ENCODE peak calls at places on chromosomes 6 and 20, in ten cellular contexts. R is cardiac muscle cell, T is stomach, L is fibroblast of lung, Q is choroid plexus epithelial cell, S is mesothelial cell of epicardium, Z is heart left ventricle, B is GM20000, J is neural crest cell, N is astrocyte. Y is an unnamed sample.

GRCh38 chr6:14095444-14095843 is 22.1 kb upstream of the CD83 start:
- DNase-seq in R (no peak), T (no peak), L (no peak), Q (no peak), S (no peak), Z (no peak), B (no peak), J (no peak), N (no peak), Y (no peak)

GRCh38 chr6:71419217-71419953 is 130.8 kb downstream of the OGFRL1 start:
- DNase-seq in R (no peak), T (no peak), L (no peak), Q (no peak), S (no peak), Z (peak; percentile 30), B (no peak), J (peak; percentile 17), N (no peak), Y (peak; percentile 71)

GRCh38 chr6:160102956-160103824 is 18.4 kb upstream of the SLC22A1 start:
- DNase-seq in R (peak; percentile 37), T (no peak), L (peak; percentile 21), Q (peak; percentile 51), S (no peak), Z (no peak), B (peak; percentile 53), J (peak; percentile 8), N (no peak), Y (no peak)

GRCh38 chr6:53330137-53330536 is 18.6 kb downstream of the ELOVL5 start:
- DNase-seq in R (no peak), T (no peak), L (no peak), Q (no peak), S (no peak), Z (no peak), B (no peak), J (no peak), N (no peak), Y (no peak)

GRCh38 chr6:80449756-80450155 is 343.3 kb downstream of the BCKDHB start:
- DNase-seq in R (no peak), T (no peak), L (no peak), Q (no peak), S (no peak), Z (no peak), B (no peak), J (no peak), N (no peak), Y (no peak)

GRCh38 chr6:11909696-11910132 is 102.4 kb upstream of the HIVEP1 start:
- DNase-seq in R (peak; percentile 68), T (no peak), L (no peak), Q (peak; percentile 71), S (no peak), Z (no peak), B (no peak), J (no peak), N (peak; percentile 88), Y (no peak)

GRCh38 chr20:48951646-48952045 is 30.1 kb downstream of the ARFGEF2 start:
- DNase-seq in R (no peak), T (no peak), L (no peak), Q (no peak), S (no peak), Z (no peak), B (no peak), J (no peak), N (no peak), Y (no peak)

GRCh38 chr6:142566628-142567396 is 265.0 kb downstream of the ADGRG6 start:
- DNase-seq in R (peak; percentile 71), T (peak; percentile 41), L (peak; percentile 63), Q (peak; percentile 74), S (peak; percentile 77), Z (peak; percentile 26), B (peak; percentile 59), J (peak; percentile 77), N (peak; percentile 20), Y (no peak)

GRCh38 chr6:124901105-124901504 is 61.1 kb upstream of the RNF217 start:
- DNase-seq in R (no peak), T (no peak), L (no peak), Q (no peak), S (no peak), Z (no peak), B (no peak), J (no peak), N (no peak), Y (no peak)

GRCh38 chr6:124907596-124907995 is 54.6 kb upstream of the RNF217 start:
- DNase-seq in R (no peak), T (no peak), L (no peak), Q (no peak), S (no peak), Z (no peak), B (no peak), J (no peak), N (no peak), Y (no peak)

GRCh38 chr6:124903797-124904196 is 58.4 kb upstream of the RNF217 start:
- DNase-seq in R (no peak), T (no peak), L (no peak), Q (no peak), S (no peak), Z (no peak), B (no peak), J (no peak), N (no peak), Y (no peak)
- TF ChIP-seq CTCF in R (no peak), T (no peak), L (no peak), Q (no peak), S (no peak), Z (no peak), B (no peak), J (no peak), N (no peak), Y (no peak)

GRCh38 chr6:165451845-165452244 is 142.4 kb upstream of the C6orf118 start:
- DNase-seq in R (no peak), T (no peak), L (no peak), Q (no peak), S (no peak), Z (no peak), B (no peak), J (no peak), N (no peak), Y (no peak)

GRCh38 chr6:165447141-165447540 is 137.7 kb upstream of the C6orf118 start:
- DNase-seq in R (no peak), T (no peak), L (no peak), Q (no peak), S (no peak), Z (no peak), B (no peak), J (no peak), N (no peak), Y (no peak)

GRCh38 chr6:165446331-165446730 is 136.9 kb upstream of the C6orf118 start:
- DNase-seq in R (no peak), T (no peak), L (no peak), Q (no peak), S (no peak), Z (no peak), B (no peak), J (no peak), N (no peak), Y (no peak)

GRCh38 chr6:165443462-165443861 is 134.1 kb upstream of the C6orf118 start:
- DNase-seq in R (no peak), T (no peak), L (no peak), Q (no peak), S (no peak), Z (no peak), B (no peak), J (no peak), N (no peak), Y (no peak)

DNA sequence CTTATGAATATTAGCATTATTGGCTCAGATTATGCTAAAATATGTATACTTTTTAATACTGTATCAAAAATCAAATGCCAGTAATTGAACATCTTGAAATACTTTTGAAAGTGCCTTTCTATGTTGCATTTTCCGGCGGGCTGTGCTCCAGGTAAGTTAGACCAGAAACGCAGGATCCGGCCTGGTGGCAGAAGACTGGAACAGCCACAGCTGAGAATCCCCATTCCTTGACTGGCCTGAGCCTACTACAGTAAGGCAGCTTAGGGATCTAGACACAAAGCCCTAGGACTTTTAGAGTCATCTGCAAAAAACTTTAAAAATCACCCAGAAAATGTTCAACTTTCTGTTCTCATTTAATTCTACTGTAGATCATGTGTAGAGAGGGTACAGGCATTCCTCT is 138.8 kb upstream of the C6orf118 start:
- DNase-seq in R (no peak), T (no peak), L (no peak), Q (no peak), S (no peak), Z (no peak), B (no peak), J (no peak), N (no peak), Y (peak; percentile 29)
- TF ChIP-seq CTCF in R (no peak), T (no peak), L (no peak), Q (peak; percentile 6), S (no peak), Z (no peak), B (no peak), J (no peak), N (no peak), Y (no peak)

DNA sequence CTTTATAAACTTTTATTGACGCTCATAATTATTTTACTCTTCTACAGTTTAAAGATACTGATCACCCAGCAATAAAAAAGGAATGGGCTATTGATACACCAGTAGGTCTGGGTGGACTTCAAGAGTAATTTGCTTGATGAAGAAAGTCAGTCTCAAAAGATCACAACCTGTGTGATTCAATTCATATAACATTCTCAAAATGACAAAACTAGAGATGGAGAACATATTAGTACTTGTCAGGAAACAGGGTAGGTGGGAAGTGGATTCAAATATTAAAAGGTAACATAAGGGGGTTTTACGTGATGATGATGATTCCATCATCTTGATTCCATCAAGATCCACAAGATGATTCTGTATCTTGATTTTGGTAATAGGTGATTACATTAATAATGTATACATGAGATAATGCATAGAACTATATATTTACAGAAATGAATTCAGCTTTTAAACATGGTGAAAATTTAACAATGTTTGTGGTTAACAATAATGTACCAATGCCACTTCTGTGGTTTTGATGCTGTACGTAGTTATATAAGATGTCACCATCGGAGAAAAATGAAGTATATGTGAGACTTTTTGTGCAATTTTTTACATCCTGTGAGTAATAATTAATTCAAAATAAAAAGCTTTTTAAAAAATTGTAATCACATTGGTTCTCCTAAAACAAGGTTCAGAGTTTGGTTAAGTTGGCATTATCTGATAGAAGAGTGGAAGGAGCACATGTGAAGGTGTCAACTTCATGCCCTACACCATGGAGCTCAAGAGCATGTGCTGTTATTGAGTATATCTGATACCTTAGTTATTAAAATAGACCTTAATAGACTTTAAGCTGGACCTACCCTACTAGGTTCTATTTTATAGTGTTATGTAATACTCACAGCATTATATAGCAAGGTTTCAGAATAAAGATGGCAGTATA is 66.3 kb upstream of the DYNLRB1 start:
- DNase-seq in R (no peak), T (no peak), L (no peak), Q (no peak), S (no peak), Z (no peak), B (no peak), J (no peak), N (no peak), Y (no peak)
- TF ChIP-seq CTCF in R (no peak), T (no peak), L (no peak), Q (no peak), S (no peak), Z (no peak), B (no peak), J (no peak), N (no peak), Y (no peak)

DNA sequence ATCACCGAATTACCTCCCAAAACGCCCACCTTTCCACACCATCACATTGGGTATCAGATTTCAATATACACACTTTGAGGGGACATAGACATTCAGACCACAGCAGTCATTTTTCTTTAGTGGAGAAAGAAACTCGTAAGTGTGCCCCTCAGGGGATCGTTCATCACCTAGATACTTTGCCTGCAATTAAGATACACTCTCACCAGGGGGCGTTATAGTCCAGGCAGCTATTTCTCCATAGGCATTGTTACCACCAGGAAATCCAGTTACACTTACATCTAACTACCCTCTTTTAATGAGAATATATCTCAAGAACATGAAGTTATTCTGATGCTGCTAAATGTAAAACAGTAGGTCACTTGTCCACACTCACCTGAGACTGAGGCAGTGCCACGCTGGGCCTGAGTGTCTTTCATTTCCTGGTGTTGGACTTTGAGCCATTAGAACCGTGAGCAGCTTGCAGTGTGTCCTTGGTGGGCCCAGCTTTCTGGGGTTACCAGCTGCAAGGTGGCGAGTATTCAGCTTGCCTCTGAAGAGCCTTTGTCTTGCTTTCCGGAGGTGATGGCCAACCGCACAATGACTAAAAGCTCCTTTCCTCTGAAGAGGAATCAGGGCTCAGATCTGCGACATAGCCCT is 35.1 kb upstream of the UNC93A start:
- DNase-seq in R (no peak), T (no peak), L (no peak), Q (no peak), S (no peak), Z (no peak), B (no peak), J (no peak), N (no peak), Y (no peak)
- TF ChIP-seq CTCF in R (peak; percentile 5), T (no peak), L (no peak), Q (no peak), S (no peak), Z (no peak), B (no peak), J (peak; percentile 37), N (no peak), Y (no peak)